ENCODE peak calls at places on chromosomes 2 and 18, in four cellular contexts. L, T, S and P are unnamed samples.

GRCh38 chr2:101860782-101861181 is 131.0 kb upstream of the IL1R2 start:
- DNase-seq in S (no peak), L (no peak), T (no peak), P (no peak)

GRCh38 chr18:51235011-51235789 is 37.7 kb upstream of the MEX3C start:
- DNase-seq in L (peak), T (no peak), S (no peak), P (no peak)

GRCh38 chr18:31950620-31951019 is 7.7 kb upstream of the TRAPPC8 start:
- DNase-seq in L (no peak), T (no peak), S (no peak), P (no peak)

GRCh38 chr2:105732955-105733607 is 11.6 kb upstream of the NCK2 start:
- DNase-seq in S (no peak), T (no peak), L (no peak), P (no peak)

GRCh38 chr18:51164327-51165290 is 32.9 kb downstream of the MEX3C start:
- DNase-seq in S (no peak), T (no peak), L (no peak), P (no peak)

GRCh38 chr2:64838817-64839216 is 150.4 kb upstream of the SLC1A4 start:
- DNase-seq in T (peak), S (no peak), L (no peak), P (no peak)

GRCh38 chr2:88854528-88854927 is 163.1 kb downstream of the RPIA start:
- DNase-seq in S (no peak), L (no peak), T (no peak), P (no peak)

GRCh38 chr18:37537868-37538525 is 27.6 kb downstream of the CELF4 start:
- DNase-seq in L (peak), S (peak), T (peak), P (no peak)

GRCh38 chr2:9228088-9228751 is 21.6 kb downstream of the ASAP2 start:
- DNase-seq in T (no peak), L (no peak), S (no peak), P (no peak)

GRCh38 chr18:58405107-58405898 is 223.6 kb downstream of the ALPK2 start:
- DNase-seq in L (no peak), T (no peak), S (no peak), P (no peak)

GRCh38 chr2:194105358-194105757 is 1551.7 kb upstream of the SLC39A10 start:
- DNase-seq in L (no peak), T (no peak), S (no peak), P (no peak)

GRCh38 chr2:2731101-2731850 is 400.2 kb upstream of the MYT1L start:
- DNase-seq in T (no peak), S (no peak), L (no peak), P (no peak)

GRCh38 chr2:3214827-3215404 is 162.7 kb downstream of the EIPR1 start:
- DNase-seq in T (no peak), L (no peak), S (no peak), P (no peak)

GRCh38 chr2:26959320-26959719 is 11.1 kb upstream of the MAPRE3 start:
- DNase-seq in T (no peak), L (no peak), S (no peak), P (no peak)

GRCh38 chr2:19358242-19359020 is at the start of gene OSR1:
- DNase-seq in T (no peak), S (peak), L (no peak), P (no peak)
- TF ChIP-seq CTCF in T (no peak), S (no peak), L (no peak), P (no peak)

DNA sequence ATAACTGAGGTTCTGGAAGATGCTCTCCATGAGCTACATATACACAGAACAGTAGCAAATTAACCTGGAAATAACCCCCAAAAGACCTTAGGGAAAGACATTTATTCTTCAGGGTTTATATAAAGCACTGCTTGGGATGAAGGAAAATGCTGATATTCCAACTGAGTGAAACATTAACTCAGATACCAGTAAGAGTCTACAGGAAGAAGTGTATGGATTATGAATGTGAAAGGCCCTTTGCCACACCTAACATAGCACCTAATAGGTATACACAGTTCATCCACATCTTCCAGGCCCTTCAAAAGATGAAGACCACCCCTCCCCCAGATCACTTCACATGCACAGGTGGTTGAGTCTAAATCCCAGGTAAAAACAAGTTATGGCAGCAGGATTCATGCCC is 50.4 kb downstream of the MYO5B start:
- DNase-seq in S (no peak), T (no peak), L (no peak), P (no peak)
- TF ChIP-seq CTCF in S (no peak), T (no peak), L (no peak), P (no peak)

GRCh38 chr18:34947711-34948125 is 93.5 kb upstream of the MAPRE2 start:
- DNase-seq in L (no peak), S (no peak), T (no peak), P (no peak)

GRCh38 chr18:34942276-34942675 is 98.9 kb upstream of the MAPRE2 start:
- DNase-seq in S (no peak), L (no peak), T (no peak), P (no peak)

GRCh38 chr18:34938102-34938501 is 103.1 kb upstream of the MAPRE2 start:
- DNase-seq in T (no peak), L (no peak), S (no peak), P (no peak)

GRCh38 chr18:34943587-34943986 is 97.6 kb upstream of the MAPRE2 start:
- DNase-seq in S (no peak), L (no peak), T (no peak), P (no peak)

DNA sequence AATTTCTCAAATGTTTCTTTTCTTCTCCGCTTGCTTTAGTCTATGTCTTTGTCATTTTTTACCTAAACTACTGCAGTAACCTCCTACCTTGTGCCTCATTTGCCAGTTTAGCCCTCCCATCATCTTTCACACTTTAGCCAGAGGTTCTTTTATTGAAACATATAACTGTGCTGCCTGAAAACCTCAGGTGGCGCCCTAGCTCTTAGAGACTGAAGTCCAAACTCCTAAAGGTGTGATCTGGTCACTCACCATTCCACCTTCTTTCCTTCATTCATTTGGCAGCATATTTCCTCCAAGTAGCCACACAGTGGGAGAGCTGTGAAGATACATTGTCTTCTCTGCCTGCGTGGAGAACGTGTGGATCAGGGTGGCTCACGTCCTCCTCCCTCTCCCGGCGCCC is 98.2 kb upstream of the MAPRE2 start:
- DNase-seq in S (no peak), T (no peak), L (no peak), P (no peak)
- TF ChIP-seq CTCF in S (no peak), T (no peak), L (no peak), P (no peak)

DNA sequence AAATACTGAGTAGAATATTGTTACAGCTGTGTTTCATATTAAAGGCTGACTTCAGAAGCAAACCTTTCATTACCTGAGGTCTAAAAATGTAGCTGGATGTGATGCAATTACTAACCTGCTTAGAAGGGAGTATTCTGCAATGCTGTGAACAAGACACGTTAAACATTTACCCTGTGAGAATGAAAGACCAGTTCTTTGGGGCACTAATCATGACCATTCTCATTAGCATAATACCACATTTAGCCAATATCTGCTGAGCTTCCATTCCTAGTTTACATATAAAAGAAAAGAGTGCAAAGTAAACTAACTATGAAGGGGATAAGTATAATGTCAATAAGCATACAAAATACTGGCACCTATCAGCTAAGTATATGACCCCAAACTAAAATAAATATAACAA is 784.0 kb upstream of the KLHL29 start:
- DNase-seq in S (no peak), T (no peak), L (no peak), P (no peak)
- TF ChIP-seq CTCF in S (no peak), T (no peak), L (no peak), P (no peak)

GRCh38 chr2:162390801-162391200 is 46.9 kb downstream of the GCA start:
- DNase-seq in S (no peak), L (no peak), T (no peak), P (no peak)
- TF ChIP-seq CTCF in S (no peak), L (no peak), T (no peak), P (no peak)